ENCODE peak calls at places on chromosomes 7 and 10, in five cellular contexts. W, G, U, C and H are unnamed samples.

GRCh38 chr10:103659674-103660363 is 166.3 kb downstream of the NEURL1 start:
- DNase-seq in C (peak), U (peak), G (peak), W (no peak), H (peak)

GRCh38 chr7:30842542-30843451 is 68.9 kb upstream of the AQP1 start:
- DNase-seq in C (no peak), W (peak), U (peak), G (peak), H (no peak)

GRCh38 chr7:1540391-1541271 is 10.1 kb downstream of the MAFK start:
- DNase-seq in C (no peak), G (no peak), W (no peak), U (no peak), H (no peak)

GRCh38 chr10:94122247-94122646 is 128.5 kb downstream of the PLCE1 start:
- DNase-seq in C (no peak), U (no peak), W (no peak), G (no peak), H (no peak)

GRCh38 chr7:2892571-2892970 is 48.5 kb upstream of the GNA12 start:
- DNase-seq in W (peak), G (no peak), C (no peak), U (no peak), H (no peak)

GRCh38 chr7:43439631-43440401 is 143.1 kb upstream of the STK17A start:
- DNase-seq in W (peak), U (peak), C (peak), G (no peak), H (no peak)

GRCh38 chr10:128011059-128011979 is 104.4 kb downstream of the PTPRE start:
- DNase-seq in W (peak), C (peak), U (peak), G (peak), H (no peak)

GRCh38 chr7:102320601-102321350 is 34.1 kb downstream of the SH2B2 start:
- DNase-seq in U (no peak), G (no peak), W (no peak), C (no peak), H (no peak)

GRCh38 chr7:157347217-157347904 is 10.6 kb downstream of the DNAJB6 start:
- DNase-seq in G (peak), U (no peak), C (no peak), W (no peak), H (peak)

GRCh38 chr10:53528974-53529373 is 756.4 kb upstream of the MBL2 start:
- DNase-seq in U (no peak), W (no peak), G (no peak), C (no peak), H (no peak)

GRCh38 chr7:138716889-138717288 is 15.7 kb upstream of the SVOPL start:
- DNase-seq in W (no peak), C (no peak), U (no peak), G (no peak), H (no peak)

GRCh38 chr10:116809528-116810500 is 39.5 kb upstream of the ENO4 start:
- DNase-seq in C (no peak), G (no peak), W (peak), U (no peak), H (no peak)